ENCODE peak calls at places on chromosome 15, in four cellular contexts. A is sigmoid colon, T is OCI-LY7, W is neuronal stem cell. L is an unnamed sample. For H3K4me1, the result is how much of the 10 kb centered on the place peaks cover.

GRCh38 chr15:47506543-47507090 is 210.7 kb upstream of the SEMA6D start:
- DNase-seq in T (no peak), W (no peak), A (no peak), L (no peak)

GRCh38 chr15:90315276-90315982 is 36.7 kb upstream of the ZNF774 start:
- DNase-seq in A (peak), T (no peak), W (no peak), L (no peak)

GRCh38 chr15:68700395-68701123 is 120.1 kb downstream of the ANP32A start:
- DNase-seq in W (no peak), T (no peak), A (peak), L (no peak)

GRCh38 chr15:34078900-34079299 is 22.8 kb downstream of the EMC7 start:
- DNase-seq in A (no peak), T (no peak), W (no peak), L (no peak)

GRCh38 chr15:98795980-98796379 is 147.6 kb downstream of the IGF1R start:
- DNase-seq in A (no peak), T (no peak), W (no peak), L (no peak)

GRCh38 chr15:81285461-81285860 is 38.5 kb downstream of the STARD5 start:
- DNase-seq in W (no peak), T (no peak), A (no peak), L (no peak)

GRCh38 chr15:64315136-64315661 is 40.8 kb downstream of the CSNK1G1 start:
- DNase-seq in T (no peak), W (peak), A (no peak), L (no peak)

GRCh38 chr15:39250460-39251186 is 330.3 kb upstream of the THBS1 start:
- DNase-seq in W (no peak), A (no peak), T (no peak), L (no peak)

GRCh38 chr15:75214293-75215096 is 12.8 kb downstream of the C15orf39 start:
- DNase-seq in W (no peak), T (no peak), A (no peak), L (no peak)

GRCh38 chr15:79007066-79007465 is 62.2 kb upstream of the CTSH start:
- DNase-seq in T (peak), A (no peak), W (peak), L (peak)

GRCh38 chr15:90576711-90577389 is 47.1 kb downstream of the CRTC3 start:
- DNase-seq in W (no peak), T (no peak), A (no peak), L (no peak)

GRCh38 chr15:41610048-41610447 is 50.2 kb upstream of the MGA start:
- DNase-seq in W (no peak), A (no peak), T (no peak), L (no peak)

GRCh38 chr15:96339662-96340347 is 9.3 kb downstream of the NR2F2 start:
- DNase-seq in A (no peak), T (no peak), W (no peak), L (no peak)

GRCh38 chr15:96338772-96339661 is 8.5 kb downstream of the NR2F2 start:
- DNase-seq in A (no peak), W (no peak), T (no peak), L (no peak)

GRCh38 chr15:96340611-96341464 is 10.3 kb downstream of the NR2F2 start:
- DNase-seq in T (no peak), A (peak), W (peak), L (no peak)

GRCh38 chr15:96341465-96342142 is 11.1 kb downstream of the NR2F2 start:
- DNase-seq in T (no peak), A (peak), W (no peak), L (no peak)

GRCh38 chr15:96340348-96340610 is 9.8 kb downstream of the NR2F2 start:
- DNase-seq in W (no peak), A (no peak), T (no peak), L (no peak)
- H3K4me3 ChIP-seq in W (no peak), A (peak), T (no peak), L (no peak)

GRCh38 chr15:100910556-100910955 is 8.6 kb upstream of the LRRK1 start:
- DNase-seq in T (no peak), W (no peak), A (no peak), L (no peak)
- H3K27ac ChIP-seq in T (no peak), W (no peak), A (no peak), L (no peak)

GRCh38 chr15:77057650-77058049 is 13.3 kb downstream of the TSPAN3 start:
- DNase-seq in T (no peak), W (no peak), A (no peak), L (no peak)

GRCh38 chr15:77059761-77060345 is 11.1 kb downstream of the TSPAN3 start:
- DNase-seq in W (no peak), A (no peak), T (peak), L (no peak)

GRCh38 chr15:77058468-77058867 is 12.4 kb downstream of the TSPAN3 start:
- DNase-seq in W (no peak), A (no peak), T (no peak), L (no peak)

GRCh38 chr15:77063249-77063648 is 7.7 kb downstream of the TSPAN3 start:
- DNase-seq in A (no peak), T (no peak), W (no peak), L (no peak)

DNA sequence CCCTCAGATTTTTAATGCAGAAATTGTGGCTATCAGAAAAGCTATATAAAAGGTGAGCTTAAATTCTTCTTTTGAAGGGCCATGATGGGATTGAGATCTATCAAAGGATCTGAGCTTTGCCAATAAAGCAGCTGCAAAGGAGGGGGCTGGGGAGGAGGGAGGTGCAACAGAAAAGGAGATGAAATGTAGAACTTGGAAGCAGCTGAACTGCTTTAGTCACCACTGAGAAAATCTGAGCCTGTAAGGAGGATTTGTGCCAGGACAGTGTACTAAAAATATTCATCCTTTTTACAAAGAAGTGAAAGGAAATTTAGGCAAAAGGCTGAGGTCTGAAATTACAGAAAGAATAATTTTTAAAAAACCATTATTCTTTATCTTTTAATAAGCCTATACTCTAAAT is 10.3 kb downstream of the TSPAN3 start:
- DNase-seq in A (no peak), T (no peak), W (no peak), L (no peak)
- H3K4me1 ChIP-seq in A (half or more), T (under half), W (under half), L (under half)

GRCh38 chr15:60125334-60125733 is 121.2 kb downstream of the FOXB1 start:
- DNase-seq in T (no peak), A (no peak), W (no peak), L (no peak)

GRCh38 chr15:60124460-60125070 is 120.5 kb downstream of the FOXB1 start:
- DNase-seq in T (peak), A (no peak), W (no peak), L (no peak)

GRCh38 chr15:60121845-60122244 is 117.7 kb downstream of the FOXB1 start:
- DNase-seq in A (no peak), T (no peak), W (no peak), L (no peak)

GRCh38 chr15:60120100-60120499 is 116.0 kb downstream of the FOXB1 start:
- DNase-seq in T (no peak), A (no peak), W (no peak), L (no peak)

DNA sequence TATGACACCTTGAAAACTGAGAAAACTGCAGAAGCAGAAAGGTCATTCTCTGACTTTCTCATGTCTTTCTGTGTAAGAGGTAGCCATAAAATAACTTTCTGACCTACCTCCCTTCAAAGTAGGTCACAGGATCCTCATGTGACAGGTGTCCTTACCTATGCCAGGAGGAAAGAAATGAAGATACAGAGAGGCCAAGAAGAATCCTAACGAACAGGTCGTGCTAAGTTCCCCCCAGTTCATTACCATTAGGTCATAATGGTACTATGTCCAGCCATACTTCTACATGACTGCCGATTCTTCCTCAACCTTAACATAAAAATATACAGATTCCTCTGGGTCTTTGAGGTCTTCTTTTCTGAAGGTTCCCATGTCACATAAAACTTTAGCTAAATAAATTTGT is 118.6 kb downstream of the FOXB1 start:
- DNase-seq in W (no peak), A (no peak), T (no peak), L (no peak)
- H3K4me3 ChIP-seq in W (no peak), A (no peak), T (no peak), L (no peak)

DNA sequence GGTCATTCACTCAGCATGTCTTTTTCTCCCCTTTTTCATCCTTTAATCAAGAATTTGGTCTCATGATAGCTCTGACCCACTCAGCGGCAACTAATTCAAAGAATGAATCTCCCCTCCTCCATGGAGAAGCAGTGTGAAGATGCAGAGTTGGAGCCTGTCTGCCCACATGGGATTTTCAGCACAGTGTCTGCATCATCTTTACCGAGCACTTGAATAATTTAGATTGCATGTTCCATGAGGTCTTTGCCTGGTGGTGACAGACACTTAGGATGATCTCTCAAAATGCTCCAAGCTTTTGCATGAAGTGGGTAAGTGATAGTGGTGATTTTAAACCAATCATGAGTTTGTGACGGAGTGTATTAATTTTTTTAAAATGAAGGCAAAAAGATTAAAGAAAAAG is 103.8 kb upstream of the UBE3A start:
- DNase-seq in T (no peak), W (no peak), A (no peak), L (no peak)
- H3K27ac ChIP-seq in T (no peak), W (no peak), A (peak), L (no peak)